ENCODE peak calls at places on chromosomes 3 and 15, in eight cellular contexts. One of them, this sample, is unnamed.

GRCh38 chr3:141460097-141460704 is 26.6 kb upstream of the RASA2 start:
- DNase-seq in AG09309: peak
- DNase-seq in transverse colon: peak
- DNase-seq in heart left ventricle: peak
- DNase-seq in cardiac muscle cell: peak
- DNase-seq in choroid plexus epithelial cell: peak
- DNase-seq in IMR-90: peak
- DNase-seq in fibroblast of lung: peak
- DNase-seq in this sample: peak

GRCh38 chr15:27271258-27271657 is 300.3 kb downstream of the GABRG3 start:
- DNase-seq in AG09309: no peak
- DNase-seq in transverse colon: no peak
- DNase-seq in heart left ventricle: no peak
- DNase-seq in cardiac muscle cell: no peak
- DNase-seq in choroid plexus epithelial cell: no peak
- DNase-seq in IMR-90: no peak
- DNase-seq in fibroblast of lung: no peak
- DNase-seq in this sample: no peak

GRCh38 chr3:141769171-141769894 is 6.1 kb downstream of the GRK7 start:
- DNase-seq in AG09309: no peak
- DNase-seq in transverse colon: no peak
- DNase-seq in heart left ventricle: no peak
- DNase-seq in cardiac muscle cell: peak
- DNase-seq in choroid plexus epithelial cell: peak
- DNase-seq in IMR-90: peak
- DNase-seq in fibroblast of lung: peak
- DNase-seq in this sample: peak

GRCh38 chr3:127133971-127134370 is 59.0 kb upstream of the PRR23E start:
- DNase-seq in AG09309: no peak
- DNase-seq in transverse colon: no peak
- DNase-seq in heart left ventricle: no peak
- DNase-seq in cardiac muscle cell: no peak
- DNase-seq in choroid plexus epithelial cell: no peak
- DNase-seq in IMR-90: no peak
- DNase-seq in fibroblast of lung: no peak
- DNase-seq in this sample: no peak

GRCh38 chr3:70108072-70108471 is 108.5 kb downstream of the SAMMSON start:
- DNase-seq in AG09309: no peak
- DNase-seq in transverse colon: no peak
- DNase-seq in heart left ventricle: no peak
- DNase-seq in cardiac muscle cell: peak
- DNase-seq in choroid plexus epithelial cell: peak
- DNase-seq in IMR-90: peak
- DNase-seq in fibroblast of lung: no peak
- DNase-seq in this sample: peak

GRCh38 chr3:19540464-19540863 is 392.2 kb downstream of the KCNH8 start:
- DNase-seq in AG09309: no peak
- DNase-seq in transverse colon: no peak
- DNase-seq in heart left ventricle: no peak
- DNase-seq in cardiac muscle cell: no peak
- DNase-seq in choroid plexus epithelial cell: no peak
- DNase-seq in IMR-90: no peak
- DNase-seq in fibroblast of lung: no peak
- DNase-seq in this sample: no peak

GRCh38 chr3:118354556-118354955 is 680.1 kb downstream of the IGSF11 start:
- DNase-seq in AG09309: no peak
- DNase-seq in transverse colon: no peak
- DNase-seq in heart left ventricle: no peak
- DNase-seq in cardiac muscle cell: no peak
- DNase-seq in choroid plexus epithelial cell: no peak
- DNase-seq in IMR-90: no peak
- DNase-seq in fibroblast of lung: no peak
- DNase-seq in this sample: no peak

GRCh38 chr3:160401301-160402095 is 2.0 kb downstream of the SMC4 start:
- DNase-seq in AG09309: peak
- DNase-seq in transverse colon: peak
- DNase-seq in heart left ventricle: no peak
- DNase-seq in cardiac muscle cell: peak
- DNase-seq in choroid plexus epithelial cell: peak
- DNase-seq in IMR-90: peak
- DNase-seq in fibroblast of lung: peak
- DNase-seq in this sample: peak

GRCh38 chr15:80747317-80748053 is 31.7 kb upstream of the CEMIP start:
- DNase-seq in AG09309: no peak
- DNase-seq in transverse colon: no peak
- DNase-seq in heart left ventricle: no peak
- DNase-seq in cardiac muscle cell: no peak
- DNase-seq in choroid plexus epithelial cell: no peak
- DNase-seq in IMR-90: no peak
- DNase-seq in fibroblast of lung: no peak
- DNase-seq in this sample: no peak

GRCh38 chr15:53530762-53531161 is 228.7 kb downstream of the WDR72 start:
- DNase-seq in AG09309: no peak
- DNase-seq in transverse colon: no peak
- DNase-seq in heart left ventricle: no peak
- DNase-seq in cardiac muscle cell: no peak
- DNase-seq in choroid plexus epithelial cell: no peak
- DNase-seq in IMR-90: no peak
- DNase-seq in fibroblast of lung: no peak
- DNase-seq in this sample: no peak

GRCh38 chr3:55484741-55485207 is 2.3 kb downstream of the WNT5A start:
- DNase-seq in AG09309: no peak
- DNase-seq in transverse colon: no peak
- DNase-seq in heart left ventricle: no peak
- DNase-seq in cardiac muscle cell: no peak
- DNase-seq in choroid plexus epithelial cell: peak
- DNase-seq in IMR-90: no peak
- DNase-seq in fibroblast of lung: no peak
- DNase-seq in this sample: no peak

GRCh38 chr3:55486101-55486856 is 827 bp downstream of the WNT5A start:
- DNase-seq in AG09309: no peak
- DNase-seq in transverse colon: peak
- DNase-seq in heart left ventricle: peak
- DNase-seq in cardiac muscle cell: peak
- DNase-seq in choroid plexus epithelial cell: peak
- DNase-seq in IMR-90: peak
- DNase-seq in fibroblast of lung: peak
- DNase-seq in this sample: peak

GRCh38 chr3:55486857-55487375 is at the start of gene WNT5A:
- DNase-seq in AG09309: no peak
- DNase-seq in transverse colon: peak
- DNase-seq in heart left ventricle: peak
- DNase-seq in cardiac muscle cell: peak
- DNase-seq in choroid plexus epithelial cell: peak
- DNase-seq in IMR-90: no peak
- DNase-seq in fibroblast of lung: peak
- DNase-seq in this sample: peak

GRCh38 chr3:55484191-55484644 is 2.9 kb downstream of the WNT5A start:
- DNase-seq in AG09309: no peak
- DNase-seq in transverse colon: no peak
- DNase-seq in heart left ventricle: no peak
- DNase-seq in cardiac muscle cell: no peak
- DNase-seq in choroid plexus epithelial cell: no peak
- DNase-seq in IMR-90: no peak
- DNase-seq in fibroblast of lung: peak
- DNase-seq in this sample: no peak

DNA sequence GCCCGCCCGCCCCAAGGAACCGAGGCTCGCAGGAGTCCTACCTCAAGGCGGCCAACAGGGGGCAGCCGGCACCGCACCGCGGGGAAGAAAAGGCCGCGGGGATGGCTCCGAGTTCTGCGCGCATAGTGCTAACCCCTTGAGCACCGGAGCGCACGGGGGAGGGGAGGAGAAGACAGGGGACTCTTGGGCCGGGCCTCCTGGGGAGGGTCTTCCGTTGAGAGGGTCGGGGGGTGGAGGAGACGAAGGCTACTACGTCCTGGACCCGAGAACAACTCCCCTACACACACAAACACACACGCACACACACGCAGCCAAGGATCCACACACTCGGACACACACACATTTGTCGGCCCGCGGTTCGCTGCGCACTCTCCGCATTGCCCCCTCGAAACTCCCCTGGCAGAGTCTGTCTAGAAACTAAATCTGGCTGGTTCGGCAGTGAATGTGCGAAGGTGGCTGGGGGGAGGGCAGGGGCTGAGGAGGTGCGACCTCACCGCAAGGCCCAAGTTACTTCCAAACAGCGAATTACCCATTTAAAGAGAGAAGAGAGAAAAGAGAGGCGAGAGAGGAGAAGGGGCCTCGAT is 1.8 kb downstream of the WNT5A start:
- DNase-seq in AG09309: no peak
- DNase-seq in transverse colon: peak
- DNase-seq in heart left ventricle: peak
- DNase-seq in cardiac muscle cell: peak
- DNase-seq in choroid plexus epithelial cell: peak
- DNase-seq in IMR-90: peak
- DNase-seq in fibroblast of lung: peak
- DNase-seq in this sample: peak
- H3K4me3 ChIP-seq in AG09309: peak
- H3K4me3 ChIP-seq in transverse colon: peak
- H3K4me3 ChIP-seq in heart left ventricle: peak
- H3K4me3 ChIP-seq in cardiac muscle cell: peak
- H3K4me3 ChIP-seq in choroid plexus epithelial cell: peak
- H3K4me3 ChIP-seq in IMR-90: peak
- H3K4me3 ChIP-seq in fibroblast of lung: peak
- H3K4me3 ChIP-seq in this sample: peak

DNA sequence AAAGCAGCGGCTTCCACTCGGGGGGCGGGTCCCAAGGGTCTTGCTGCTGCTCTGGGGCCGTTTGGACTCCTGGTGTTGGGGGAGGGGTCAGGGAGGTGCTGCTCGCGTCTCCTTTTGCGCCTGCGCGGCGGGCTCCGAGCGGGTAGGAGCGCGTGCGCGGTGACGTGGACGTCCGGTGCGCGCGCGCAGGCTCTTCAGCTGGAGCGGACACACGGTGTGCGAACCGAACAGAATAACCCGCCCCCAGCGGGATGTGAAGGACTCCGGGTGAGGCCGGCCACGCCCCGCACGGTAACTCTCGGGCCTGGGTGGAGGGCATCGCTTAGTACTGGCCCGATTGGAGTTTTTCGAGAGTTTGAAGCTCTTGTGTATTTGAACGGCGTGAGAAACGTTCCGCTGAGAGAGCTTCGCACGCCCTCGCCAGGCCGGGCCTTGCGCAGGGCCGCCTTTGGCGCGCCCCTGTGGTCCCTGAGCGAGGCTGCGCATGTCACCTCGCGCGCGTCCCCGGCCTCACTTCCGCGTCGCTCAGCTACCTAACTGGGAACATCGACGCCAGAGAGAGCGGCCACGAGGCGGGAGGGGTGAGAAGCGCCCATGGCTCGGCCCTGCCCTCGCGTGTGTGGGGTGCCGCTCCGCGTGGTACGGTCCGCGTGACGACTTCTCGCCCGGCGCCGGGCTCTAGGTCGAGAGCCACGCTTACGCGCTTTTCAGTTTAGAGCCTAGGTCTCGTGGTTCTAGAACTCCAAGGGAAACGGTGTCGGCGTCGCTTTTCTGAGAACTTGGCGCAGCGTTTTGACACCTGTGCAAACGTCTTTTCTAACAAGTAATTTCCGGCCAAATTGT is at the start of gene MGA:
- DNase-seq in AG09309: peak
- DNase-seq in transverse colon: peak
- DNase-seq in heart left ventricle: peak
- DNase-seq in cardiac muscle cell: peak
- DNase-seq in choroid plexus epithelial cell: peak
- DNase-seq in IMR-90: peak
- DNase-seq in fibroblast of lung: peak
- DNase-seq in this sample: peak
- TF ChIP-seq CTCF in AG09309: no peak
- TF ChIP-seq CTCF in transverse colon: no peak
- TF ChIP-seq CTCF in heart left ventricle: no peak
- TF ChIP-seq CTCF in cardiac muscle cell: peak
- TF ChIP-seq CTCF in choroid plexus epithelial cell: no peak
- TF ChIP-seq CTCF in IMR-90: peak
- TF ChIP-seq CTCF in fibroblast of lung: peak
- TF ChIP-seq CTCF in this sample: no peak

DNA sequence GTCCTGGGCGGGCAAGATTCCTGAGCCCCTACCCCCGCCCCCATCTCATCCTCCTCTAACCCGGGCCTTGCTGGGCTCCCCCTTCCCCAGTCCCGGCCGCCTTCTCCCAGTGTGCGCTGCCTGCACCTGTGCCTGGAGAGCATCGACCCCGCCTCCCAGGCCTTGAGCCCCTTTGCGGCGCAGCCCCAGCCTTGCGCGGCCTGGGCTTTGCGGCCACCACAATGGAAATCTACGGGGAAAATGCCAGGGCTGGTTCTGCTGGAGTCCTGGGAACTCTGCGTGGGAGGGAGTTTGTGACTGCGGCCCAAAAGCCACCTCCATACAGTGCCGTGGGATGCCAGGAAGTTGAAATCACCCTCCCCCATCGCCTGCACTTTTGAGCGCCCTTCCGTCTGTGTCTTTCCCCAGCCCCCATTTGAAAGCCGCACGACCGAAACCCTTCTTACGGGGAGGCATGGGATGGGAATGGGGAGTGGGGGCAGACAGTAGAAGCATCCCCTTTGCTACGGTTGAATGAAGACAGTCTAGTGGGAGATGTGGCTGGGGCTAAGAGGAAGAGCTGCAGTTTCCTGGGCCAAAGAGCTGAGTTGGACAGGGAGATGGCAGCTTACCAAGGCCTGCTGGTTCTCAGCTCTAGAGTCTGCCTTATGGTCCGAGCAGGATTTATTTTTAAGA is 1.0 kb upstream of the SOX2 start:
- DNase-seq in AG09309: no peak
- DNase-seq in transverse colon: no peak
- DNase-seq in heart left ventricle: no peak
- DNase-seq in cardiac muscle cell: no peak
- DNase-seq in choroid plexus epithelial cell: no peak
- DNase-seq in IMR-90: no peak
- DNase-seq in fibroblast of lung: peak
- DNase-seq in this sample: no peak
- H3K4me3 ChIP-seq in AG09309: no peak
- H3K4me3 ChIP-seq in transverse colon: no peak
- H3K4me3 ChIP-seq in heart left ventricle: no peak
- H3K4me3 ChIP-seq in cardiac muscle cell: peak
- H3K4me3 ChIP-seq in choroid plexus epithelial cell: no peak
- H3K4me3 ChIP-seq in IMR-90: no peak
- H3K4me3 ChIP-seq in fibroblast of lung: no peak
- H3K4me3 ChIP-seq in this sample: no peak

DNA sequence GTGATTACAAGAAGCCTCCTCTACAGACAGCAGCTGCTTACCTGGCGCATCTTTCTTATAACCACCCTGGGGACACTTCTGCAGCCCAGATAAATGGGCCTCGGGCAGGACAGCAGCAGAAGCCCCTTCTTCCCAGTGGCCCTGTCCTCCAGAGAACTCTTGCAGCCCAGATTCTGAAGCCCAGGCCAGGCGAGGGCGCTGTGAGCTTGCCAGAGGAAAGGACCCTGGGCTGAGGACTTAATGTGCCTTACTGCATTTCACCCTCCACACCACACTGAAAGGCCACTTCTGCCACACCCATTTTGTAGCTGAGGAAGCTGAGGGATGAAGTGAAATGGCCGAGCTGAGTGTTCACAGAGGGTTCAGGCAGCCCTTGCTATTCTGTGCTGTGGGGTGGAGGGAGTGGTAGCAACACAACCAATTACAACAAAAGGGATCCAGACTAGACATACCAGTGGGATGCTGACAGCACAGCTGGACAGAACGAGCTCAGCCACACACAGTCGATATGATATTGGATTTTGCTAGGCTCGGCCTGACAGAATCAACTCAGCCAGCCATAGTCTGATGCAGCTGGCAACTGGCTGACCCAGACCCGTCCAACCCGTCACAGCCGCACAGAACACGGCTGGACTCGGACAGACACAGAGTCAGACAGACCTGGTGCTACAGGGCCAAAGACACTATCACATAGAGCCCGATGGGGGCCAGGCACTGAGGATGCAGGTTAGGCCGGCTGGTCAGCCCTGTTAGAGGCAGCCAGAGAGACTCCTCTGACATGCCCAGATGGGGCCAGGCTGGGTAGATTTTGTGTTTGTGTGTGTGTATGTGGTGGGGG is 7.3 kb downstream of the ACOX2 start:
- DNase-seq in AG09309: no peak
- DNase-seq in transverse colon: no peak
- DNase-seq in heart left ventricle: no peak
- DNase-seq in cardiac muscle cell: peak
- DNase-seq in choroid plexus epithelial cell: peak
- DNase-seq in IMR-90: no peak
- DNase-seq in fibroblast of lung: no peak
- DNase-seq in this sample: peak
- TF ChIP-seq CTCF in AG09309: peak
- TF ChIP-seq CTCF in transverse colon: no peak
- TF ChIP-seq CTCF in heart left ventricle: no peak
- TF ChIP-seq CTCF in cardiac muscle cell: peak
- TF ChIP-seq CTCF in choroid plexus epithelial cell: peak
- TF ChIP-seq CTCF in IMR-90: peak
- TF ChIP-seq CTCF in fibroblast of lung: peak
- TF ChIP-seq CTCF in this sample: peak

This sample was measured in fibroblast of pulmonary artery.